ENCODE peak calls at places on chromosomes 6 and 20, in six cellular contexts. One of them, this sample, is unnamed.

GRCh38 chr6:43669922-43670622 is 17.5 kb downstream of the MRPS18A start:
- DNase-seq in caudate nucleus: no peak
- DNase-seq in A549: no peak
- DNase-seq in GM23248: no peak
- DNase-seq in heart right ventricle: no peak
- DNase-seq in neuronal stem cell: peak; percentile 43
- DNase-seq in this sample: no peak

GRCh38 chr6:132483779-132484679 is 28.9 kb downstream of the STX7 start:
- DNase-seq in caudate nucleus: no peak
- DNase-seq in A549: peak; percentile 36
- DNase-seq in GM23248: peak; percentile 80
- DNase-seq in heart right ventricle: peak; percentile 52
- DNase-seq in neuronal stem cell: peak; percentile 64
- DNase-seq in this sample: no peak

GRCh38 chr6:117558818-117559217 is 43.5 kb downstream of the GOPC start:
- DNase-seq in caudate nucleus: no peak
- DNase-seq in A549: no peak
- DNase-seq in GM23248: no peak
- DNase-seq in heart right ventricle: no peak
- DNase-seq in neuronal stem cell: no peak
- DNase-seq in this sample: no peak

GRCh38 chr6:106870824-106871300 is 103.7 kb downstream of the CD24 start:
- DNase-seq in caudate nucleus: no peak
- DNase-seq in A549: peak; percentile 11
- DNase-seq in GM23248: peak; percentile 37
- DNase-seq in heart right ventricle: no peak
- DNase-seq in neuronal stem cell: no peak
- DNase-seq in this sample: no peak

GRCh38 chr20:44911264-44911921 is 1.5 kb downstream of the PABPC1L start:
- DNase-seq in caudate nucleus: no peak
- DNase-seq in A549: peak; percentile 78
- DNase-seq in GM23248: peak; percentile 31
- DNase-seq in heart right ventricle: peak; percentile 19
- DNase-seq in neuronal stem cell: peak; percentile 70
- DNase-seq in this sample: no peak

GRCh38 chr6:130466744-130467052 is 100.9 kb downstream of the TMEM200A start:
- DNase-seq in caudate nucleus: no peak
- DNase-seq in A549: no peak
- DNase-seq in GM23248: peak; percentile 32
- DNase-seq in heart right ventricle: no peak
- DNase-seq in neuronal stem cell: no peak
- DNase-seq in this sample: no peak

GRCh38 chr20:21322083-21322710 is 19.1 kb downstream of the XRN2 start:
- DNase-seq in caudate nucleus: no peak
- DNase-seq in A549: no peak
- DNase-seq in GM23248: no peak
- DNase-seq in heart right ventricle: no peak
- DNase-seq in neuronal stem cell: no peak
- DNase-seq in this sample: no peak

GRCh38 chr6:5197084-5197483 is 63.7 kb downstream of the LYRM4 start:
- DNase-seq in caudate nucleus: no peak
- DNase-seq in A549: no peak
- DNase-seq in GM23248: no peak
- DNase-seq in heart right ventricle: no peak
- DNase-seq in neuronal stem cell: no peak
- DNase-seq in this sample: no peak

GRCh38 chr6:217048-217659 is 75.1 kb upstream of the DUSP22 start:
- DNase-seq in caudate nucleus: no peak
- DNase-seq in A549: peak; percentile 35
- DNase-seq in GM23248: peak; percentile 22
- DNase-seq in heart right ventricle: no peak
- DNase-seq in neuronal stem cell: no peak
- DNase-seq in this sample: no peak

GRCh38 chr6:84447651-84448050 is 220.2 kb upstream of the CEP162 start:
- DNase-seq in caudate nucleus: no peak
- DNase-seq in A549: no peak
- DNase-seq in GM23248: no peak
- DNase-seq in heart right ventricle: no peak
- DNase-seq in neuronal stem cell: no peak
- DNase-seq in this sample: no peak

GRCh38 chr6:120606743-120607142 is 727.5 kb downstream of the TBC1D32 start:
- DNase-seq in caudate nucleus: no peak
- DNase-seq in A549: no peak
- DNase-seq in GM23248: no peak
- DNase-seq in heart right ventricle: no peak
- DNase-seq in neuronal stem cell: no peak
- DNase-seq in this sample: no peak

GRCh38 chr20:53581444-53582311 is 12.0 kb downstream of the ZNF217 start:
- DNase-seq in caudate nucleus: no peak
- DNase-seq in A549: no peak
- DNase-seq in GM23248: no peak
- DNase-seq in heart right ventricle: no peak
- DNase-seq in neuronal stem cell: no peak
- DNase-seq in this sample: no peak

GRCh38 chr20:1215386-1216170 is 10.3 kb upstream of the RAD21L1 start:
- DNase-seq in caudate nucleus: no peak
- DNase-seq in A549: no peak
- DNase-seq in GM23248: no peak
- DNase-seq in heart right ventricle: no peak
- DNase-seq in neuronal stem cell: no peak
- DNase-seq in this sample: no peak

GRCh38 chr20:48761023-48761785 is 66.6 kb downstream of the PREX1 start:
- DNase-seq in caudate nucleus: no peak
- DNase-seq in A549: no peak
- DNase-seq in GM23248: no peak
- DNase-seq in heart right ventricle: no peak
- DNase-seq in neuronal stem cell: no peak
- DNase-seq in this sample: no peak

GRCh38 chr20:33832113-33832853 is 21.1 kb downstream of the CHMP4B start:
- DNase-seq in caudate nucleus: peak; percentile 13
- DNase-seq in A549: no peak
- DNase-seq in GM23248: no peak
- DNase-seq in heart right ventricle: peak; percentile 29
- DNase-seq in neuronal stem cell: no peak
- DNase-seq in this sample: no peak

GRCh38 chr20:20084296-20084752 is 32.0 kb downstream of the CFAP61 start:
- DNase-seq in caudate nucleus: no peak
- DNase-seq in A549: no peak
- DNase-seq in GM23248: peak; percentile 51
- DNase-seq in heart right ventricle: no peak
- DNase-seq in neuronal stem cell: no peak
- DNase-seq in this sample: no peak

GRCh38 chr20:571754-572331 is 28.3 kb upstream of the CSNK2A1 start:
- DNase-seq in caudate nucleus: no peak
- DNase-seq in A549: no peak
- DNase-seq in GM23248: peak; percentile 24
- DNase-seq in heart right ventricle: peak; percentile 86
- DNase-seq in neuronal stem cell: peak; percentile 48
- DNase-seq in this sample: no peak

GRCh38 chr20:9912858-9913434 is 74.1 kb upstream of the PAK5 start:
- DNase-seq in caudate nucleus: peak; percentile 1
- DNase-seq in A549: peak; percentile 38
- DNase-seq in GM23248: peak; percentile 48
- DNase-seq in heart right ventricle: peak; percentile 6
- DNase-seq in neuronal stem cell: peak; percentile 12
- DNase-seq in this sample: peak; percentile 43

GRCh38 chr6:143549630-143550268 is 38.2 kb upstream of the FUCA2 start:
- DNase-seq in caudate nucleus: no peak
- DNase-seq in A549: no peak
- DNase-seq in GM23248: no peak
- DNase-seq in heart right ventricle: no peak
- DNase-seq in neuronal stem cell: no peak
- DNase-seq in this sample: no peak

GRCh38 chr6:51704932-51705540 is 382.4 kb downstream of the PKHD1 start:
- DNase-seq in caudate nucleus: no peak
- DNase-seq in A549: no peak
- DNase-seq in GM23248: no peak
- DNase-seq in heart right ventricle: no peak
- DNase-seq in neuronal stem cell: no peak
- DNase-seq in this sample: no peak

GRCh38 chr6:113857565-113858066 is 471 bp downstream of the MARCKS start:
- DNase-seq in caudate nucleus: no peak
- DNase-seq in A549: peak; percentile 20
- DNase-seq in GM23248: peak; percentile 63
- DNase-seq in heart right ventricle: peak; percentile 4
- DNase-seq in neuronal stem cell: peak; percentile 45
- DNase-seq in this sample: no peak

GRCh38 chr6:131059486-131059885 is 3.6 kb downstream of the EPB41L2 start:
- DNase-seq in caudate nucleus: no peak
- DNase-seq in A549: peak; percentile 13
- DNase-seq in GM23248: peak; percentile 81
- DNase-seq in heart right ventricle: no peak
- DNase-seq in neuronal stem cell: no peak
- DNase-seq in this sample: no peak

GRCh38 chr6:143952386-143952785 is 55.7 kb downstream of the PLAGL1 start:
- DNase-seq in caudate nucleus: no peak
- DNase-seq in A549: no peak
- DNase-seq in GM23248: no peak
- DNase-seq in heart right ventricle: no peak
- DNase-seq in neuronal stem cell: no peak
- DNase-seq in this sample: no peak

GRCh38 chr20:31595654-31596411 is 9.3 kb upstream of the ID1 start:
- DNase-seq in caudate nucleus: no peak
- DNase-seq in A549: peak; percentile 74
- DNase-seq in GM23248: peak; percentile 99
- DNase-seq in heart right ventricle: peak; percentile 89
- DNase-seq in neuronal stem cell: no peak
- DNase-seq in this sample: peak; percentile 36

GRCh38 chr20:32138921-32139320 is 29.4 kb downstream of the TM9SF4 start:
- DNase-seq in caudate nucleus: no peak
- DNase-seq in A549: no peak
- DNase-seq in GM23248: no peak
- DNase-seq in heart right ventricle: no peak
- DNase-seq in neuronal stem cell: no peak
- DNase-seq in this sample: no peak

GRCh38 chr20:54103762-54104600 is 33.6 kb upstream of the BCAS1 start:
- DNase-seq in caudate nucleus: no peak
- DNase-seq in A549: no peak
- DNase-seq in GM23248: no peak
- DNase-seq in heart right ventricle: no peak
- DNase-seq in neuronal stem cell: no peak
- DNase-seq in this sample: no peak

GRCh38 chr20:4233520-4233919 is 218.2 kb upstream of the RNF24 start:
- DNase-seq in caudate nucleus: no peak
- DNase-seq in A549: no peak
- DNase-seq in GM23248: no peak
- DNase-seq in heart right ventricle: no peak
- DNase-seq in neuronal stem cell: no peak
- DNase-seq in this sample: no peak

GRCh38 chr6:68194846-68195478 is 440.1 kb upstream of the ADGRB3 start:
- DNase-seq in caudate nucleus: no peak
- DNase-seq in A549: no peak
- DNase-seq in GM23248: no peak
- DNase-seq in heart right ventricle: no peak
- DNase-seq in neuronal stem cell: no peak
- DNase-seq in this sample: no peak

GRCh38 chr20:58139849-58140786 is 88.3 kb downstream of the ANKRD60 start:
- DNase-seq in caudate nucleus: no peak
- DNase-seq in A549: no peak
- DNase-seq in GM23248: no peak
- DNase-seq in heart right ventricle: no peak
- DNase-seq in neuronal stem cell: no peak
- DNase-seq in this sample: no peak

GRCh38 chr6:43744931-43745727 is 24.9 kb upstream of the VEGFA start:
- DNase-seq in caudate nucleus: no peak
- DNase-seq in A549: no peak
- DNase-seq in GM23248: no peak
- DNase-seq in heart right ventricle: no peak
- DNase-seq in neuronal stem cell: no peak
- DNase-seq in this sample: no peak

GRCh38 chr20:46221271-46221670 is 87.0 kb downstream of the CDH22 start:
- DNase-seq in caudate nucleus: no peak
- DNase-seq in A549: no peak
- DNase-seq in GM23248: no peak
- DNase-seq in heart right ventricle: no peak
- DNase-seq in neuronal stem cell: no peak
- DNase-seq in this sample: no peak

GRCh38 chr6:28208180-28208659 is 16.9 kb upstream of the ZSCAN9 start:
- DNase-seq in caudate nucleus: no peak
- DNase-seq in A549: no peak
- DNase-seq in GM23248: peak; percentile 10
- DNase-seq in heart right ventricle: no peak
- DNase-seq in neuronal stem cell: peak; percentile 20
- DNase-seq in this sample: no peak

GRCh38 chr6:7311920-7312615 is 931 bp downstream of the SSR1 start:
- DNase-seq in caudate nucleus: no peak
- DNase-seq in A549: no peak
- DNase-seq in GM23248: peak; percentile 36
- DNase-seq in heart right ventricle: no peak
- DNase-seq in neuronal stem cell: no peak
- DNase-seq in this sample: no peak

GRCh38 chr20:34709836-34710567 is 5.9 kb downstream of the TP53INP2 start:
- DNase-seq in caudate nucleus: peak; percentile 80
- DNase-seq in A549: peak; percentile 84
- DNase-seq in GM23248: peak; percentile 82
- DNase-seq in heart right ventricle: peak; percentile 44
- DNase-seq in neuronal stem cell: peak; percentile 80
- DNase-seq in this sample: peak; percentile 79

GRCh38 chr6:31403283-31403989 is at the start of gene MICA:
- DNase-seq in caudate nucleus: peak; percentile 54
- DNase-seq in A549: peak; percentile 93
- DNase-seq in GM23248: peak; percentile 97
- DNase-seq in heart right ventricle: peak; percentile 92
- DNase-seq in neuronal stem cell: peak; percentile 90
- DNase-seq in this sample: peak; percentile 21

GRCh38 chr6:121651420-121651819 is 216.0 kb downstream of the GJA1 start:
- DNase-seq in caudate nucleus: no peak
- DNase-seq in A549: no peak
- DNase-seq in GM23248: no peak
- DNase-seq in heart right ventricle: peak; percentile 16
- DNase-seq in neuronal stem cell: no peak
- DNase-seq in this sample: no peak
- H3K27ac ChIP-seq in caudate nucleus: no peak overlapping the region
- H3K27ac ChIP-seq in A549: no peak overlapping the region
- H3K27ac ChIP-seq in GM23248: no peak overlapping the region
- H3K27ac ChIP-seq in heart right ventricle: peak overlapping the region; percentile 46
- H3K27ac ChIP-seq in neuronal stem cell: no peak overlapping the region
- H3K27ac ChIP-seq in this sample: no peak overlapping the region

GRCh38 chr6:30185846-30186484 is 22.6 kb downstream of the TRIM15 start:
- DNase-seq in caudate nucleus: no peak
- DNase-seq in A549: no peak
- DNase-seq in GM23248: no peak
- DNase-seq in heart right ventricle: no peak
- DNase-seq in neuronal stem cell: no peak
- DNase-seq in this sample: no peak
- H3K27ac ChIP-seq in caudate nucleus: no peak overlapping the region
- H3K27ac ChIP-seq in A549: no peak overlapping the region
- H3K27ac ChIP-seq in GM23248: no peak overlapping the region
- H3K27ac ChIP-seq in heart right ventricle: no peak overlapping the region
- H3K27ac ChIP-seq in neuronal stem cell: no peak overlapping the region
- H3K27ac ChIP-seq in this sample: no peak overlapping the region

GRCh38 chr6:83273596-83273995 is 80.4 kb downstream of the RWDD2A start:
- DNase-seq in caudate nucleus: no peak
- DNase-seq in A549: no peak
- DNase-seq in GM23248: no peak
- DNase-seq in heart right ventricle: no peak
- DNase-seq in neuronal stem cell: no peak
- DNase-seq in this sample: no peak
- H3K27ac ChIP-seq in caudate nucleus: no peak overlapping the region
- H3K27ac ChIP-seq in A549: no peak overlapping the region
- H3K27ac ChIP-seq in GM23248: no peak overlapping the region
- H3K27ac ChIP-seq in heart right ventricle: no peak overlapping the region
- H3K27ac ChIP-seq in neuronal stem cell: no peak overlapping the region
- H3K27ac ChIP-seq in this sample: no peak overlapping the region

GRCh38 chr6:11218827-11219826 is 13.3 kb downstream of the NEDD9 start:
- DNase-seq in caudate nucleus: no peak
- DNase-seq in A549: peak; percentile 50
- DNase-seq in GM23248: no peak
- DNase-seq in heart right ventricle: peak; percentile 90
- DNase-seq in neuronal stem cell: no peak
- DNase-seq in this sample: no peak
- H3K27ac ChIP-seq in caudate nucleus: peak overlapping the region; percentile 74
- H3K27ac ChIP-seq in A549: peak overlapping the region; percentile 93
- H3K27ac ChIP-seq in GM23248: no peak overlapping the region
- H3K27ac ChIP-seq in heart right ventricle: peak overlapping the region; percentile 86
- H3K27ac ChIP-seq in neuronal stem cell: no peak overlapping the region
- H3K27ac ChIP-seq in this sample: peak overlapping the region; percentile 56